ENCODE peak calls at places on chromosomes 13 and 19, in eight cellular contexts. T is epithelial cell of esophagus, F is mucosa of descending colon, E is Peyer's patch, Z is PC-3, K is MG63, S is brain microvascular endothelial cell, J is hepatocyte. I is an unnamed sample.

GRCh38 chr19:52566588-52566987 is 3.5 kb upstream of the ZNF701 start:
- DNase-seq in T (peak), Z (peak), F (no peak), K (no peak), S (no peak), J (peak), E (no peak), I (no peak)

GRCh38 chr19:52962394-52963228 is at the start of gene ZNF816:
- DNase-seq in J (peak), Z (peak), T (peak), K (peak), E (peak), S (peak), F (peak), I (peak)

GRCh38 chr19:20273376-20273775 is 106.4 kb downstream of the ZNF486 start:
- DNase-seq in K (no peak), J (no peak), T (no peak), E (no peak), Z (no peak), F (no peak), S (no peak), I (no peak)

GRCh38 chr19:56356944-56357343 is 36.4 kb downstream of the ZNF582 start:
- DNase-seq in T (peak), S (no peak), E (no peak), K (no peak), F (no peak), J (no peak), Z (no peak), I (no peak)

GRCh38 chr19:1882089-1882785 is 3.1 kb downstream of the ABHD17A start:
- DNase-seq in T (no peak), K (no peak), Z (no peak), J (no peak), S (no peak), E (peak), F (peak), I (no peak)

GRCh38 chr13:46553521-46553885 is 533 bp downstream of the LRCH1 start:
- DNase-seq in J (no peak), Z (no peak), K (peak), T (no peak), F (peak), S (no peak), E (no peak), I (no peak)

GRCh38 chr19:38841787-38842438 is 7.9 kb downstream of the HNRNPL start:
- DNase-seq in Z (no peak), K (no peak), T (no peak), S (no peak), F (no peak), E (no peak), J (no peak), I (no peak)

GRCh38 chr19:54653181-54653809 is 9.5 kb upstream of the LILRB4 start:
- DNase-seq in S (no peak), Z (peak), F (no peak), K (no peak), J (no peak), E (no peak), T (peak), I (no peak)

GRCh38 chr19:55606817-55607216 is 1.4 kb downstream of the ZNF865 start:
- DNase-seq in S (no peak), F (no peak), T (no peak), K (no peak), J (no peak), E (no peak), Z (no peak), I (no peak)

GRCh38 chr13:27536361-27537101 is 83.8 kb downstream of the LNX2 start:
- DNase-seq in T (peak), E (no peak), F (no peak), Z (no peak), J (no peak), S (no peak), K (no peak), I (no peak)

GRCh38 chr19:28917661-28918060 is 295.3 kb downstream of the UQCRFS1 start:
- DNase-seq in J (no peak), E (no peak), T (no peak), S (no peak), K (no peak), F (no peak), Z (no peak), I (no peak)

GRCh38 chr13:37473035-37473434 is 125.5 kb downstream of the POSTN start:
- DNase-seq in T (no peak), F (no peak), Z (no peak), J (no peak), E (no peak), K (no peak), S (no peak), I (peak)

GRCh38 chr13:49606747-49607648 is 21.3 kb upstream of the ARL11 start:
- DNase-seq in K (peak), F (peak), Z (peak), T (peak), S (peak), J (peak), E (peak), I (peak)

GRCh38 chr19:55391191-55391670 is 5.5 kb downstream of the RPL28 start:
- DNase-seq in E (no peak), K (no peak), F (no peak), T (peak), J (no peak), S (no peak), Z (no peak), I (no peak)

GRCh38 chr13:57627663-57628062 is 3.9 kb upstream of the PCDH17 start:
- DNase-seq in J (peak), S (no peak), E (no peak), Z (peak), F (no peak), T (peak), K (no peak), I (no peak)

GRCh38 chr19:22797040-22797439 is 13.1 kb upstream of the ZNF99 start:
- DNase-seq in K (no peak), S (no peak), J (no peak), F (no peak), Z (no peak), E (no peak), T (no peak), I (no peak)

GRCh38 chr13:22039961-22040360 is 369.1 kb downstream of the FGF9 start:
- DNase-seq in K (no peak), F (no peak), Z (no peak), J (no peak), T (no peak), S (no peak), E (no peak), I (no peak)

GRCh38 chr13:33263484-33263883 is 22.1 kb downstream of the STARD13 start:
- DNase-seq in T (no peak), Z (no peak), J (no peak), E (no peak), S (no peak), F (no peak), K (no peak), I (no peak)
- H3K4me3 ChIP-seq in T (no peak), Z (no peak), J (no peak), E (no peak), S (no peak), F (no peak), K (no peak), I (no peak)

GRCh38 chr19:50636317-50637085 is 3.2 kb downstream of the SYT3 start:
- DNase-seq in S (no peak), Z (no peak), J (no peak), F (no peak), E (no peak), K (no peak), T (no peak), I (no peak)

GRCh38 chr19:50644315-50644915 is 4.7 kb upstream of the SYT3 start:
- DNase-seq in T (no peak), Z (no peak), F (no peak), K (no peak), J (no peak), E (no peak), S (no peak), I (no peak)

GRCh38 chr19:50638576-50638975 is 1.1 kb downstream of the SYT3 start:
- DNase-seq in T (no peak), S (no peak), E (no peak), Z (no peak), J (no peak), F (no peak), K (no peak), I (no peak)

GRCh38 chr19:50640368-50640767 is 687 bp upstream of the SYT3 start:
- DNase-seq in F (no peak), Z (no peak), T (no peak), S (no peak), J (no peak), E (no peak), K (no peak), I (no peak)

DNA sequence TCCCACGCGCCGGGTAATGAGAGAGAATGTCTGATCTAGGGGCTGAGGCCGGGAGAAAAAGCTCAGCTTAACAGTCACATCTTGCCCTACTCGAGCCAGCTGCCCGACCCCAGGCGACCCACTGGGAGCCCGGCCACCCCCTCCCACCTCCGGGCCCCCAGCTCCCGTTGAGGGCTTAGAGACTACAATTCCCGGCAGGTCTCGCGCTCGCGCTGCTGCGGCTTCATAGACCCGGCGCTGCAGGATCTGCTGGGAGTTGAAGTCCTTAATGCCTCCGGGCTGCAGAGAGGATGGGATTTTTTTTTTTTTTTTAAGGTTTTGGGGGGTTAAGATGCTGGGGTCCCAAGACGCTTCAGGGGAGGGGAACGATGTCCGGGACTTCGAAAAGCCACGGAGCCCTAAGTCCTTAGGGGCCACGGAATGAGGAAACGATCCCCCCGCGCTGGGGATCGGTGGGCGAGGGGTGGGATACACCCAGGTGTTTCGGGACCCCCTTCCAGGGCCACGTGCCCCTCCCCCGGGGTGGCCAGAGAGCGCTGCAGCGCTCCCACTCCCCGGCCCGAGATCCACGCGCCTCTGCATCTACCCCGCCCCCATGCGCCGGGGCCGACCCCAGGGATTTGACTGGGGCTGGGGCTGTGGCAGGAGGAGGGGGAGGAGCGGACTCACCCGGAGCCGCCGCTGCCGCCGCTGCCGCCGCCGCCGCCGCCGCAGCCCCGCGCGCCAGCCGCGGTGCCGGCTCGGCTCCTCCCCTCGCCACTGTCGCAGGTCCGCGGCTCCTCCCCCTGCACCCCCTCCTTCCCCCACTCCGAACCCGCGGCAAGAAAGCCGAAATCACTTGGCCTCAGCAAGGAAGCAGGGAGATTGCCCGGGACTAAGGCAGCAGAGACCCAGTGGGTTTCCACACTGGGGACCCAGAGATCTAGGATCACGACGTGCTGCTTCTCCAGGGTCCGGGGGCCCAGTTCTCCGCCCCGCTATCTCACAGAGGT is at the start of gene SYT3:
- DNase-seq in T (no peak), F (peak), S (peak), K (peak), E (no peak), J (peak), Z (peak), I (no peak)
- H3K4me3 ChIP-seq in T (no peak), F (no peak), S (peak), K (no peak), E (no peak), J (peak), Z (peak), I (no peak)

GRCh38 chr19:7196721-7197168 is 97.5 kb downstream of the INSR start:
- DNase-seq in T (no peak), Z (no peak), S (no peak), F (peak), E (peak), K (no peak), J (peak), I (no peak)
- H3K4me3 ChIP-seq in T (no peak), Z (peak), S (peak), F (no peak), E (peak), K (peak), J (no peak), I (peak)

GRCh38 chr19:42406111-42406510 is 16.0 kb upstream of the CNFN start:
- DNase-seq in K (no peak), S (no peak), T (no peak), F (no peak), E (no peak), J (no peak), Z (no peak), I (no peak)

GRCh38 chr19:42400404-42400803 is 10.3 kb upstream of the CNFN start:
- DNase-seq in K (no peak), T (no peak), S (no peak), J (no peak), E (no peak), F (no peak), Z (no peak), I (no peak)

GRCh38 chr19:42401365-42402303 is 11.5 kb upstream of the CNFN start:
- DNase-seq in J (peak), S (peak), E (peak), F (peak), T (peak), Z (peak), K (peak), I (peak)

GRCh38 chr19:42403586-42403985 is 13.5 kb upstream of the CNFN start:
- DNase-seq in T (no peak), Z (no peak), J (no peak), K (no peak), E (no peak), F (no peak), S (no peak), I (no peak)

DNA sequence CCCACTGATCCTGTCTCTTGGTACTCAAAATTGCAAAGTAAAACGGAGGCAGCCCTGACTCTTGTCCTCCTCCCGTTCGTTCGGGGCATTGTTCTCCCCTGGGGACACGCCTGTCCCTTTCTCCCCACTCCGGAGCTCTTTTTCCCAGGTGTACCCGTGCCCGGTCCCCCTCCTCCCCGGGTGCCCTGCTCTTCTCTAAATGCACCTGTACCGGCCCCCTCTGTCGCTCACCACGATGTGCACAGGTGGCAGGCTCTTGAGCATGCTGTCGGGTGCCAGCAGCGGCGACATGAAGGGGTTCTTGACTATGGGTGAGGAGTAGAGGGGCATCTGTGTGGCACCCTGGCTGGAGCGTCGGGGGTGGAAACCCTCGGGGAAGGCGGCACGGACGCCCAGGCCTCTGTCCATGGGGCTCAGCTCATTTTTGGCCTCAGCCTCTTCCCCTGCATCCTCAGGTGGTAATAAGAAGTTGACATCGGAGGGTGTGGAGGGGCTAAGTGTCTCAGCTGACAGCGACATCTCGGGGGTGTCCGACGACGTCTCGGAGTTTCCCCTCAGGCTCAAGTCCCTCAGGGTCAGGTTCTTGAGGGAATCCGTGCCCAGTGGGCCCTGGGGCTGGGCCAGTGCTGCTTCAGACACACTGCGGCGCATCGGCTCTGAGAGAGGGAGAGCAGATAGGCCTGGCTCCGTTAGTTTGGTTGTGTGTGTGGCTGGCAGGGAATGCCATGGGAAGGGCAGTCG is 12.4 kb upstream of the CNFN start:
- DNase-seq in Z (no peak), E (no peak), F (no peak), S (no peak), K (no peak), T (no peak), J (no peak), I (no peak)
- H3K4me3 ChIP-seq in Z (peak), E (no peak), F (no peak), S (no peak), K (no peak), T (no peak), J (peak), I (no peak)

GRCh38 chr19:17328517-17329060 is 6.1 kb downstream of the ANO8 start:
- DNase-seq in Z (no peak), E (peak), T (no peak), K (no peak), J (peak), S (no peak), F (no peak), I (no peak)
- H3K4me3 ChIP-seq in Z (no peak), E (peak), T (peak), K (no peak), J (no peak), S (no peak), F (peak), I (no peak)

GRCh38 chr19:48738557-48739399 is 1.6 kb downstream of the RASIP1 start:
- DNase-seq in T (peak), Z (peak), S (peak), E (peak), K (peak), J (peak), F (peak), I (peak)
- H3K4me3 ChIP-seq in T (peak), Z (no peak), S (peak), E (peak), K (peak), J (peak), F (no peak), I (peak)

GRCh38 chr19:5564930-5565329 is 2.8 kb downstream of the TINCR start:
- DNase-seq in F (no peak), K (no peak), E (no peak), S (no peak), Z (no peak), T (no peak), J (no peak), I (no peak)

GRCh38 chr19:5571777-5572176 is 4.0 kb upstream of the TINCR start:
- DNase-seq in F (no peak), K (no peak), J (no peak), E (no peak), T (no peak), S (no peak), Z (no peak), I (no peak)

GRCh38 chr19:5563941-5564612 is 3.7 kb downstream of the TINCR start:
- DNase-seq in J (peak), T (peak), E (no peak), S (peak), Z (peak), K (peak), F (no peak), I (no peak)

GRCh38 chr19:5567971-5568407 is 236 bp upstream of the TINCR start:
- DNase-seq in F (peak), E (no peak), T (peak), Z (no peak), S (no peak), K (peak), J (no peak), I (no peak)

GRCh38 chr19:5567360-5567970 is at the start of gene TINCR:
- DNase-seq in K (no peak), S (no peak), J (peak), F (no peak), T (no peak), Z (no peak), E (no peak), I (no peak)
- H3K4me3 ChIP-seq in K (no peak), S (no peak), J (no peak), F (peak), T (peak), Z (peak), E (no peak), I (no peak)

I was measured in SJCRH30.